ENCODE peak calls at places on chromosomes 16 and 17, in four cellular contexts. One of them, this sample, is unnamed.

GRCh38 chr16:74740795-74741304 is 33.8 kb downstream of the FA2H start:
- DNase-seq in HFFc6: no peak
- DNase-seq in H1: no peak
- DNase-seq in colonic mucosa: peak; percentile 88
- DNase-seq in this sample: no peak

GRCh38 chr17:66920426-66920825 is 44.1 kb upstream of the CACNG4 start:
- DNase-seq in HFFc6: no peak
- DNase-seq in colonic mucosa: no peak
- DNase-seq in H1: no peak
- DNase-seq in this sample: no peak

GRCh38 chr17:37476431-37477130 is 13.1 kb upstream of the DUSP14 start:
- DNase-seq in colonic mucosa: peak; percentile 37
- DNase-seq in HFFc6: peak; percentile 50
- DNase-seq in H1: no peak
- DNase-seq in this sample: no peak

GRCh38 chr17:73205326-73205980 is 12.6 kb downstream of the COG1 start:
- DNase-seq in HFFc6: no peak
- DNase-seq in H1: no peak
- DNase-seq in colonic mucosa: no peak
- DNase-seq in this sample: no peak

GRCh38 chr16:7209598-7209997 is 123.0 kb upstream of the RBFOX1 start:
- DNase-seq in H1: no peak
- DNase-seq in HFFc6: no peak
- DNase-seq in colonic mucosa: no peak
- DNase-seq in this sample: no peak

GRCh38 chr17:59508999-59509398 is 56.4 kb upstream of the DHX40 start:
- DNase-seq in H1: no peak
- DNase-seq in colonic mucosa: no peak
- DNase-seq in HFFc6: no peak
- DNase-seq in this sample: no peak

GRCh38 chr16:1102921-1103648 is 7.0 kb upstream of the C1QTNF8 start:
- DNase-seq in HFFc6: peak; percentile 8
- DNase-seq in colonic mucosa: peak; percentile 52
- DNase-seq in H1: no peak
- DNase-seq in this sample: no peak

GRCh38 chr16:54434859-54435258 is 148.3 kb upstream of the IRX3 start:
- DNase-seq in H1: no peak
- DNase-seq in colonic mucosa: no peak
- DNase-seq in HFFc6: no peak
- DNase-seq in this sample: no peak

GRCh38 chr17:32610943-32611342 is 124.2 kb downstream of the CDK5R1 start:
- DNase-seq in H1: no peak
- DNase-seq in colonic mucosa: no peak
- DNase-seq in HFFc6: no peak
- DNase-seq in this sample: no peak

GRCh38 chr17:43661699-43662431 is at the start of gene MEOX1:
- DNase-seq in colonic mucosa: no peak
- DNase-seq in HFFc6: peak; percentile 57
- DNase-seq in H1: no peak
- DNase-seq in this sample: no peak

GRCh38 chr16:66408181-66409048 is 18.7 kb upstream of the BEAN1 start:
- DNase-seq in H1: no peak
- DNase-seq in colonic mucosa: peak; percentile 30
- DNase-seq in HFFc6: peak; percentile 75
- DNase-seq in this sample: peak; percentile 48

GRCh38 chr16:56525154-56525720 is 5.4 kb upstream of the BBS2 start:
- DNase-seq in H1: no peak
- DNase-seq in HFFc6: peak; percentile 48
- DNase-seq in colonic mucosa: no peak
- DNase-seq in this sample: no peak

GRCh38 chr17:65750678-65751077 is 189.2 kb upstream of the AXIN2 start:
- DNase-seq in H1: no peak
- DNase-seq in HFFc6: peak; percentile 89
- DNase-seq in colonic mucosa: peak; percentile 81
- DNase-seq in this sample: peak; percentile 75

GRCh38 chr17:66604381-66604780 is 230.5 kb upstream of the CACNG5 start:
- DNase-seq in colonic mucosa: no peak
- DNase-seq in H1: no peak
- DNase-seq in HFFc6: no peak
- DNase-seq in this sample: no peak

GRCh38 chr17:79981661-79982101 is 54.0 kb downstream of the TBC1D16 start:
- DNase-seq in colonic mucosa: no peak
- DNase-seq in HFFc6: no peak
- DNase-seq in H1: no peak
- DNase-seq in this sample: no peak

GRCh38 chr17:5821813-5822212 is 237.5 kb upstream of the NLRP1 start:
- DNase-seq in H1: no peak
- DNase-seq in HFFc6: no peak
- DNase-seq in colonic mucosa: no peak
- DNase-seq in this sample: no peak

GRCh38 chr16:80350066-80350465 is 190.7 kb upstream of the DYNLRB2 start:
- DNase-seq in HFFc6: no peak
- DNase-seq in colonic mucosa: no peak
- DNase-seq in H1: no peak
- DNase-seq in this sample: no peak

GRCh38 chr17:269616-270514 is 82.7 kb downstream of the RPH3AL start:
- DNase-seq in H1: no peak
- DNase-seq in colonic mucosa: no peak
- DNase-seq in HFFc6: no peak
- DNase-seq in this sample: no peak

GRCh38 chr17:57975044-57975443 is 13.0 kb downstream of the VEZF1 start:
- DNase-seq in colonic mucosa: no peak
- DNase-seq in HFFc6: no peak
- DNase-seq in H1: no peak
- DNase-seq in this sample: no peak

GRCh38 chr16:19678804-19679203 is 39.2 kb downstream of the KNOP1 start:
- DNase-seq in colonic mucosa: no peak
- DNase-seq in H1: no peak
- DNase-seq in HFFc6: no peak
- DNase-seq in this sample: no peak

GRCh38 chr16:14278749-14279148 is 207.6 kb downstream of the MRTFB start:
- DNase-seq in H1: no peak
- DNase-seq in HFFc6: no peak
- DNase-seq in colonic mucosa: no peak
- DNase-seq in this sample: no peak

GRCh38 chr17:19904924-19905323 is 37.2 kb upstream of the ULK2 start:
- DNase-seq in H1: no peak
- DNase-seq in HFFc6: no peak
- DNase-seq in colonic mucosa: no peak
- DNase-seq in this sample: no peak

GRCh38 chr17:36889955-36890354 is 47.3 kb upstream of the LHX1 start:
- DNase-seq in H1: no peak
- DNase-seq in HFFc6: no peak
- DNase-seq in colonic mucosa: no peak
- DNase-seq in this sample: no peak

GRCh38 chr17:1365445-1366039 is 34.5 kb downstream of the YWHAE start:
- DNase-seq in H1: peak; percentile 34
- DNase-seq in colonic mucosa: peak; percentile 70
- DNase-seq in HFFc6: peak; percentile 76
- DNase-seq in this sample: peak; percentile 72

GRCh38 chr16:70391446-70391845 is 44.7 kb downstream of the DDX19A start:
- DNase-seq in colonic mucosa: no peak
- DNase-seq in H1: no peak
- DNase-seq in HFFc6: no peak
- DNase-seq in this sample: no peak

GRCh38 chr17:61619493-61619892 is 28.5 kb upstream of the NACA2 start:
- DNase-seq in H1: no peak
- DNase-seq in HFFc6: no peak
- DNase-seq in colonic mucosa: no peak
- DNase-seq in this sample: no peak

GRCh38 chr16:4350787-4351659 is at the start of gene PAM16:
- DNase-seq in HFFc6: peak; percentile 88
- DNase-seq in colonic mucosa: peak; percentile 98
- DNase-seq in H1: peak; percentile 87
- DNase-seq in this sample: peak; percentile 82

GRCh38 chr16:84150926-84151325 is 5.8 kb downstream of the DNAAF1 start:
- DNase-seq in HFFc6: no peak
- DNase-seq in colonic mucosa: no peak
- DNase-seq in H1: no peak
- DNase-seq in this sample: no peak

GRCh38 chr17:76080207-76080933 is 1.4 kb downstream of the ZACN start:
- DNase-seq in H1: no peak
- DNase-seq in HFFc6: no peak
- DNase-seq in colonic mucosa: no peak
- DNase-seq in this sample: no peak

GRCh38 chr17:83200231-83200699 is 120.9 kb downstream of the METRNL start:
- DNase-seq in H1: no peak
- DNase-seq in HFFc6: no peak
- DNase-seq in colonic mucosa: no peak
- DNase-seq in this sample: no peak

GRCh38 chr17:40906613-40907012 is 21.6 kb upstream of the KRT20 start:
- DNase-seq in colonic mucosa: no peak
- DNase-seq in H1: no peak
- DNase-seq in HFFc6: no peak
- DNase-seq in this sample: no peak

GRCh38 chr16:29860218-29860617 is 2.8 kb downstream of the CDIPT start:
- DNase-seq in HFFc6: no peak
- DNase-seq in H1: no peak
- DNase-seq in colonic mucosa: no peak
- DNase-seq in this sample: no peak

GRCh38 chr17:40547079-40547784 is 18.0 kb downstream of the CCR7 start:
- DNase-seq in H1: no peak
- DNase-seq in colonic mucosa: no peak
- DNase-seq in HFFc6: no peak
- DNase-seq in this sample: no peak

GRCh38 chr17:17375826-17376225 is 72.7 kb downstream of the NT5M start:
- DNase-seq in colonic mucosa: no peak
- DNase-seq in HFFc6: peak; percentile 45
- DNase-seq in H1: no peak
- DNase-seq in this sample: peak; percentile 10

GRCh38 chr16:78210305-78210704 is 110.9 kb downstream of the WWOX start:
- DNase-seq in colonic mucosa: no peak
- DNase-seq in HFFc6: no peak
- DNase-seq in H1: no peak
- DNase-seq in this sample: no peak

GRCh38 chr16:67443299-67443698 is 12.4 kb downstream of the HSD11B2 start:
- DNase-seq in H1: no peak
- DNase-seq in colonic mucosa: no peak
- DNase-seq in HFFc6: no peak
- DNase-seq in this sample: no peak

DNA sequence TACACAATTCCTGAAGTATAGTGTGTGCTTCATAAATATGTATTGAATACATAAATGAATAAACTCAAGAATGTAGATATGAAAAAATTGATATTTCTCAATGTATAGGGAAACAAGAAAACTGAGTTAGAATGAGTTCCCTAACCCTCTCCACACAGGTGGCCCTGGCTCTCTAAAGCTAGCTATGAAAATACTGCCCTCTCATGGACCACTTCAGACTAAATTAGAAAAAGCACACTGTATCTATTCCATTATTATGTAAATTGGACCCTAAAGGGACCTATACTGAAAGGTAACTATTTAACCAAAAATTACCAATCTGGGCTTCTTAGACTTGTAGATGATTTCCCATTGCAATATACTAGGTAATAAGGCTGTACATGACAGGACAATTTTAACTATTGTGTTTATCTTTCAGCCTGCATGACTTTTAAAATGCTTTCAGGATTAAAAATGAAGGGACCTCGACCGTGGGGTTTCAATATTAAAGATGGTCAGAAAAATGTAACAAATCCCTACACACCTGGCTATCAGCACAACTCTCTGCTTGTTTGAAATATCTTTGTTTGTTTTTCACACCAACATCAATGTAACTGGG is 672.5 kb upstream of the KIF2B start:
- DNase-seq in colonic mucosa: no peak
- DNase-seq in HFFc6: no peak
- DNase-seq in H1: no peak
- DNase-seq in this sample: no peak
- TF ChIP-seq CTCF in colonic mucosa: no peak
- TF ChIP-seq CTCF in HFFc6: no peak
- TF ChIP-seq CTCF in H1: no peak
- TF ChIP-seq CTCF in this sample: no peak

DNA sequence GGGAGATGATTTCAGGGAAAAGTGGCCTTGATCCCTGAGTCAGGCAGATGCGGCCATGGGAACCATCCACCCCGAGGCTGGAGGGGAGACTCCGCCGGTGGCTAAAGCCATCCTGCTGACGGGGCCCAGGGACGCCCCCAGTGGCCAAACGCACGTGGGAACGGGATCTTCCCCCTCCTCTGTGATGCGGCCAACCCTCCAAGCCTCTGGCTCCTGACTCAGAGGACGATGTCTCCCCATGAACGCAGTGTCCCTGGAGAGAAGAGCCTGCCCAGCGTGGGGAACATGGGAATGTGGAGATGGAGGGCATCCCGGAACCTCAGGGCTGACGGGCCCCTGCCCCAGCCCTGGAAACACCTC is 25.0 kb downstream of the SLC7A5 start:
- DNase-seq in HFFc6: peak; percentile 49
- DNase-seq in H1: no peak
- DNase-seq in colonic mucosa: no peak
- DNase-seq in this sample: no peak
- TF ChIP-seq CTCF in HFFc6: peak; percentile 69
- TF ChIP-seq CTCF in H1: peak; percentile 80
- TF ChIP-seq CTCF in colonic mucosa: no peak
- TF ChIP-seq CTCF in this sample: no peak

GRCh38 chr16:2854700-2855309 is 3.2 kb downstream of the PRSS22 start:
- DNase-seq in H1: no peak
- DNase-seq in HFFc6: no peak
- DNase-seq in colonic mucosa: no peak
- DNase-seq in this sample: no peak
- TF ChIP-seq CTCF in H1: peak; percentile 65
- TF ChIP-seq CTCF in HFFc6: peak; percentile 82
- TF ChIP-seq CTCF in colonic mucosa: peak; percentile 31
- TF ChIP-seq CTCF in this sample: peak; percentile 60

GRCh38 chr16:68448360-68448970 is at the start of gene SMPD3:
- DNase-seq in H1: peak; percentile 99
- DNase-seq in HFFc6: peak; percentile 99
- DNase-seq in colonic mucosa: peak; percentile 97
- DNase-seq in this sample: peak; percentile 94

GRCh38 chr16:68444058-68444657 is 4.2 kb downstream of the SMPD3 start:
- DNase-seq in HFFc6: peak; percentile 14
- DNase-seq in colonic mucosa: peak; percentile 57
- DNase-seq in H1: no peak
- DNase-seq in this sample: no peak

GRCh38 chr16:68447721-68448359 is 468 bp downstream of the SMPD3 start:
- DNase-seq in HFFc6: no peak
- DNase-seq in H1: no peak
- DNase-seq in colonic mucosa: peak; percentile 38
- DNase-seq in this sample: no peak

GRCh38 chr16:68446941-68447675 is 1.2 kb downstream of the SMPD3 start:
- DNase-seq in HFFc6: no peak
- DNase-seq in colonic mucosa: no peak
- DNase-seq in H1: no peak
- DNase-seq in this sample: no peak

DNA sequence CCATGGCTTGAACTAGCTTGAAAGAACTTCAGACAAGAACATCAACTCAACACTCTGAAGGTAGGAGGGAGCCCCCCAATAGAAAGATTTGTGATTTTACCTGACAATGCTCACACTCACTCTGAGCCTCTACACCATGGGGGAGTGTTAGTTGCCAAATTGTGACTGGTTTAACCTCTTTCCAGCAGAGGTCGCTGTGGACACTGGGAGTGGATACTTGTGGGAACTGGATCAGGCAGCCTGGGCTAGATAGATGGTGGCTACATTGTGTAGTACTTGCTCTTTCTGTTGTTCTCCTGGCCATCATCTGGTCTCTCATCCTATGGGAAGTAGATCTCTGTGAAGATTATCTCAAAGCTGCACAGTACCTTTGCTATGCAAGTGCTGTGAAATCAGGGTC is 2.9 kb downstream of the SMPD3 start:
- DNase-seq in HFFc6: peak; percentile 38
- DNase-seq in H1: no peak
- DNase-seq in colonic mucosa: peak; percentile 81
- DNase-seq in this sample: no peak
- TF ChIP-seq CTCF in HFFc6: peak; percentile 82
- TF ChIP-seq CTCF in H1: peak; percentile 73
- TF ChIP-seq CTCF in colonic mucosa: peak; percentile 45
- TF ChIP-seq CTCF in this sample: peak; percentile 15